ENCODE peak calls at places on chromosomes 4 and X, in seven cellular contexts. F is heart left ventricle, T is neural progenitor cell, V is pancreas, U is AG04450, Y is AG10803, E is GM12865. Q is an unnamed sample.

GRCh38 chr4:152634110-152634760 is 45.6 kb downstream of the TMEM154 start:
- DNase-seq in F (no peak), T (no peak), V (no peak), U (no peak), Y (peak; percentile 24), E (no peak), Q (no peak)

GRCh38 chrX:103849558-103849957 is 17.5 kb upstream of the RAB9B start:
- DNase-seq in F (no peak), T (no peak), V (no peak), U (no peak), Y (no peak), E (no peak), Q (no peak)

GRCh38 chrX:2878563-2878962 is 49.8 kb downstream of the GYG2 start:
- DNase-seq in F (no peak), T (no peak), V (no peak), U (no peak), Y (no peak), E (no peak), Q (no peak)

GRCh38 chrX:69145281-69145680 is 20.0 kb downstream of the PJA1 start:
- DNase-seq in F (no peak), T (no peak), V (no peak), U (no peak), Y (no peak), E (no peak), Q (no peak)

GRCh38 chrX:2552621-2553297 is 52.0 kb upstream of the DHRSX start:
- DNase-seq in F (no peak), T (no peak), V (no peak), U (no peak), Y (peak; percentile 98), E (no peak), Q (no peak)

GRCh38 chrX:39633293-39633692 is 464.5 kb downstream of the BCOR start:
- DNase-seq in F (no peak), T (no peak), V (no peak), U (no peak), Y (peak; percentile 78), E (no peak), Q (no peak)

GRCh38 chrX:131067216-131067615 is 9.1 kb downstream of the ARHGAP36 start:
- DNase-seq in F (no peak), T (no peak), V (no peak), U (no peak), Y (no peak), E (no peak), Q (no peak)

GRCh38 chr4:89411539-89411938 is 103.9 kb upstream of the GPRIN3 start:
- DNase-seq in F (peak; percentile 41), T (no peak), V (peak; percentile 18), U (no peak), Y (peak; percentile 38), E (no peak), Q (no peak)

GRCh38 chr4:62070291-62070852 is 870.2 kb downstream of the ADGRL3 start:
- DNase-seq in F (no peak), T (no peak), V (no peak), U (no peak), Y (no peak), E (no peak), Q (no peak)

GRCh38 chr4:1514612-1515011 is 108.4 kb upstream of the NKX1-1 start:
- DNase-seq in F (no peak), T (no peak), V (no peak), U (no peak), Y (no peak), E (no peak), Q (no peak)

GRCh38 chr4:4860381-4860802 is 927 bp downstream of the MSX1 start:
- DNase-seq in F (no peak), T (no peak), V (no peak), U (no peak), Y (no peak), E (peak; percentile 32), Q (no peak)

GRCh38 chrX:152895724-152896420 is 2.0 kb upstream of the ZNF185 start:
- DNase-seq in F (no peak), T (no peak), V (no peak), U (no peak), Y (no peak), E (no peak), Q (no peak)

GRCh38 chr4:188779586-188779985 is 640.3 kb downstream of the TRIML1 start:
- DNase-seq in F (no peak), T (no peak), V (no peak), U (no peak), Y (peak; percentile 25), E (no peak), Q (no peak)

GRCh38 chr4:15020502-15021286 is 18.4 kb downstream of the CPEB2 start:
- DNase-seq in F (no peak), T (no peak), V (no peak), U (no peak), Y (no peak), E (no peak), Q (no peak)

GRCh38 chrX:110665636-110666035 is 130.0 kb downstream of the CHRDL1 start:
- DNase-seq in F (peak; percentile 5), T (peak; percentile 50), V (peak; percentile 52), U (no peak), Y (peak; percentile 31), E (peak; percentile 18), Q (no peak)
- TF ChIP-seq CTCF in F (peak; percentile 41), T (peak; percentile 62), V (peak; percentile 44), U (peak; percentile 49), Y (peak; percentile 71), E (peak; percentile 58), Q (no peak)

GRCh38 chrX:100994352-100995281 is 25.1 kb downstream of the ARL13A start:
- DNase-seq in F (no peak), T (no peak), V (no peak), U (no peak), Y (peak; percentile 42), E (peak; percentile 54), Q (no peak)

GRCh38 chrX:100995469-100995868 is 26.0 kb downstream of the ARL13A start:
- DNase-seq in F (no peak), T (no peak), V (no peak), U (peak; percentile 64), Y (peak; percentile 73), E (no peak), Q (no peak)

DNA sequence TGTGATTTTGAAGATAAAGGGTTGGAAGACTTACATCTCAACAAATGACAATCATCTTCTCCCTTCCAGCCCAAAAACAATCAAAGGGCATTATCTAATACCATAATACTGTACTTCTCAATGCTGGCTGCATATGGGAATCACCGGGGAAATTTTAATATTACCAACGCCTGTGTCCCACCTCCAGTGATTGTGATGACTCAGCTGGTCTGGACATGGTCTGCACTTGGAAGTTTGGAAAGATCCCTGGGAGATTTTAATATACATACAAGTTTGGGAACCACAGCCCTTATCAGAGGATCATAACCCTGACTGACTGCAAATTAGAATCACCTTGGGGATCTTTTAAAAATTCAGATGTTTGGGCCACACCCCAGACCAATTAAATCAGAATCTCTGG is 29.9 kb downstream of the ARL13A start:
- DNase-seq in F (no peak), T (no peak), V (no peak), U (no peak), Y (no peak), E (no peak), Q (no peak)
- TF ChIP-seq CTCF in F (no peak), T (no peak), V (no peak), U (no peak), Y (no peak), E (no peak), Q (no peak)

DNA sequence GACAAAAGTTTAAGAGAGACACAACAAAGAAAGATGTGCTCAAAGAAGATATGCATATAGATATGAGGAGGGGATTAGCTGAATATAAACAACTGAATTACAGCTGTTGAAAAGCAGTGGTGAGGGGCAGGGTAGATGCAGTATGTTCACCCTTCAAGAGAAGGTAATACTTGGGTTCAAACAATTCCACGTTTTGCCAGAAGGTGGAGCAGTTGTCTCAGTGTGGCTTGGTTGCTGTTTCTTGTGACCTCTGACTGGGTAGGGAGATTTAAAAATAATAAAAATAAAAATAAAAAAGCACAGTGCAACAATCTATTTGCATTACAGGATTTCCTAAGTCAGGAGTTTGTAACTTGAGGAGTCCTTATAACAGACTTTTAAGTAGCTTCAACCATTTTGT is 23.3 kb downstream of the PHOX2B start:
- DNase-seq in F (no peak), T (peak; percentile 18), V (no peak), U (no peak), Y (no peak), E (no peak), Q (no peak)
- TF ChIP-seq CTCF in F (peak; percentile 18), T (peak; percentile 57), V (no peak), U (peak; percentile 19), Y (no peak), E (peak; percentile 14), Q (no peak)

GRCh38 chr4:184746532-184746870 is 12.6 kb upstream of the CENPU start:
- DNase-seq in F (peak; percentile 41), T (no peak), V (peak; percentile 71), U (peak; percentile 58), Y (peak; percentile 97), E (no peak), Q (no peak)

GRCh38 chr4:184748251-184748652 is 14.4 kb upstream of the CENPU start:
- DNase-seq in F (peak; percentile 54), T (no peak), V (peak; percentile 42), U (no peak), Y (no peak), E (no peak), Q (no peak)

GRCh38 chr4:184747034-184747830 is 13.3 kb upstream of the CENPU start:
- DNase-seq in F (no peak), T (no peak), V (peak; percentile 84), U (no peak), Y (no peak), E (peak; percentile 20), Q (no peak)

GRCh38 chr4:184744251-184744650 is 10.4 kb upstream of the CENPU start:
- DNase-seq in F (no peak), T (no peak), V (no peak), U (no peak), Y (no peak), E (no peak), Q (no peak)

GRCh38 chr4:184745747-184746531 is 12.0 kb upstream of the CENPU start:
- DNase-seq in F (peak; percentile 78), T (peak; percentile 73), V (peak; percentile 77), U (peak; percentile 44), Y (peak; percentile 82), E (peak; percentile 78), Q (no peak)
- TF ChIP-seq CTCF in F (peak; percentile 85), T (peak; percentile 84), V (peak; percentile 65), U (peak; percentile 90), Y (peak; percentile 91), E (peak; percentile 72), Q (no peak)

GRCh38 chrX:29617725-29618124 is 597.6 kb upstream of the MAGEB2 start:
- DNase-seq in F (no peak), T (peak; percentile 12), V (no peak), U (no peak), Y (no peak), E (peak; percentile 4), Q (no peak)
- TF ChIP-seq CTCF in F (no peak), T (peak; percentile 28), V (no peak), U (peak; percentile 9), Y (no peak), E (no peak), Q (no peak)

Q was measured in omental fat pad.